ENCODE peak calls at places on chromosomes 5 and 9, in seven cellular contexts. J, G, S, R, F, M and I are unnamed samples.

GRCh38 chr5:85604378-85604777 is 1013.4 kb upstream of the COX7C start:
- DNase-seq in S (no peak), R (no peak), F (no peak), G (no peak), M (no peak), J (no peak), I (no peak)

GRCh38 chr5:73039082-73039481 is 81.3 kb upstream of the TMEM171 start:
- DNase-seq in J (no peak), G (no peak), S (peak), M (no peak), R (no peak), F (no peak), I (peak)

GRCh38 chr5:180472269-180472668 is 21.9 kb upstream of the CNOT6 start:
- DNase-seq in R (no peak), G (no peak), F (no peak), J (no peak), S (no peak), M (no peak), I (no peak)

GRCh38 chr9:97475079-97475478 is 26.4 kb upstream of the TMOD1 start:
- DNase-seq in S (no peak), G (no peak), M (no peak), F (no peak), R (peak), J (no peak), I (no peak)

GRCh38 chr9:75488082-75488713 is 399.9 kb downstream of the OSTF1 start:
- DNase-seq in M (no peak), F (no peak), R (no peak), G (no peak), S (no peak), J (no peak), I (no peak)

GRCh38 chr5:53426517-53426839 is 54.0 kb upstream of the FST start:
- DNase-seq in M (no peak), J (no peak), F (no peak), G (no peak), S (no peak), R (no peak), I (no peak)

GRCh38 chr5:93006915-93007314 is 574.1 kb downstream of the NR2F1-AS1 start:
- DNase-seq in M (no peak), F (no peak), R (peak), S (no peak), J (no peak), G (no peak), I (no peak)

GRCh38 chr5:41935544-41935943 is 10.5 kb downstream of the FBXO4 start:
- DNase-seq in R (no peak), G (no peak), S (no peak), J (no peak), M (no peak), F (no peak), I (no peak)

GRCh38 chr5:92795633-92796032 is 785.4 kb downstream of the NR2F1-AS1 start:
- DNase-seq in R (peak), F (no peak), J (no peak), S (peak), M (no peak), G (no peak), I (no peak)

GRCh38 chr5:122424211-122424610 is 112.2 kb downstream of the SNCAIP start:
- DNase-seq in M (no peak), R (peak), J (no peak), G (peak), S (no peak), F (no peak), I (no peak)